ENCODE peak calls at places on chromosomes 11 and 22, in eight cellular contexts. D, L, B, X, G, I, Y and U are unnamed samples.

GRCh38 chr11:13152264-13152663 is 125.3 kb upstream of the BMAL1 start:
- DNase-seq in D (no peak), L (no peak), B (no peak), X (no peak), G (no peak), I (no peak), Y (no peak), U (no peak)

GRCh38 chr22:17707526-17707925 is 66.7 kb downstream of the BID start:
- DNase-seq in D (no peak), L (no peak), B (no peak), X (peak), G (no peak), I (no peak), Y (no peak), U (no peak)

GRCh38 chr22:36136475-36136874 is 24.1 kb downstream of the APOL3 start:
- DNase-seq in D (no peak), L (no peak), B (no peak), X (peak), G (no peak), I (no peak), Y (no peak), U (no peak)

GRCh38 chr11:104146421-104146820 is 17.5 kb downstream of the PDGFD start:
- DNase-seq in D (no peak), L (no peak), B (no peak), X (no peak), G (no peak), I (no peak), Y (no peak), U (no peak)

GRCh38 chr22:47588583-47588970 is 826.1 kb downstream of the TBC1D22A start:
- DNase-seq in D (no peak), L (no peak), B (no peak), X (no peak), G (no peak), I (no peak), Y (peak), U (peak)

GRCh38 chr11:71223081-71223405 is 29.3 kb downstream of the SHANK2 start:
- DNase-seq in D (no peak), L (no peak), B (no peak), X (no peak), G (no peak), I (no peak), Y (peak), U (no peak)

GRCh38 chr11:115317428-115318185 is 186.6 kb downstream of the CADM1 start:
- DNase-seq in D (no peak), L (no peak), B (no peak), X (peak), G (no peak), I (no peak), Y (no peak), U (no peak)

GRCh38 chr11:113554531-113554930 is 79.3 kb upstream of the DRD2 start:
- DNase-seq in D (no peak), L (no peak), B (no peak), X (peak), G (no peak), I (no peak), Y (no peak), U (no peak)